ENCODE peak calls at places on chromosomes 1 and 21, in ten cellular contexts. O is activated CD4-positive, alpha-beta T cell treated with anti-CD3 and anti-CD28 coated beads for 36 hours; T is activated CD8-positive, alpha-beta T cell treated with anti-CD3 and anti-CD28 coated beads for 36 hours; D is stimulated activated naive CD8-positive, alpha-beta T cell treated with anti-CD3 and anti-CD28 coated beads, Interleukin-15, Interleukin-2, amounts not matched to agents 100 U/mL and 50 U/mL, for 24 hours; G is left cardiac atrium; B is stimulated activated memory B cell treated with anti-CD40 and anti-IgM and Interleukin-4, amounts not matched to agents 10 μg/mL and 1 μg/mL and 100 μg/mL, for 72 hours; F is HCT116; Z is A549; C is left ventricle myocardium superior; Y is left lung. W is an unnamed sample.

GRCh38 chr1:154951901-154952657 is 3.8 kb downstream of the PBXIP1 start:
- ATAC-seq in O (peak), T (peak), D (peak), G (no peak), B (peak), F (no peak), Z (no peak), C (no peak), Y (no peak), W (no peak)

GRCh38 chr1:169112241-169112640 is 5.8 kb downstream of the ATP1B1 start:
- ATAC-seq in O (no peak), T (no peak), D (no peak), G (no peak), B (no peak), F (no peak), Z (no peak), C (peak), Y (no peak), W (no peak)

GRCh38 chr1:199396456-199396855 is 631.1 kb upstream of the NR5A2 start:
- ATAC-seq in O (no peak), T (no peak), D (no peak), G (no peak), B (no peak), F (no peak), Z (no peak), C (no peak), Y (no peak), W (no peak)

GRCh38 chr1:180805316-180805715 is 107.4 kb upstream of the KIAA1614 start:
- ATAC-seq in O (no peak), T (no peak), D (no peak), G (no peak), B (no peak), F (no peak), Z (no peak), C (no peak), Y (no peak), W (no peak)

GRCh38 chr1:64841330-64842065 is 96.6 kb downstream of the RAVER2 start:
- ATAC-seq in O (no peak), T (no peak), D (no peak), G (no peak), B (no peak), F (no peak), Z (no peak), C (no peak), Y (no peak), W (no peak)

GRCh38 chr1:161840363-161840762 is 74.2 kb downstream of the ATF6 start:
- ATAC-seq in O (no peak), T (no peak), D (no peak), G (no peak), B (no peak), F (no peak), Z (no peak), C (no peak), Y (no peak), W (no peak)

GRCh38 chr1:201562659-201563405 is 23.9 kb downstream of the NAV1 start:
- ATAC-seq in O (no peak), T (no peak), D (no peak), G (peak), B (no peak), F (no peak), Z (peak), C (peak), Y (peak), W (no peak)

GRCh38 chr1:199083680-199084079 is 444.8 kb downstream of the PTPRC start:
- ATAC-seq in O (no peak), T (no peak), D (no peak), G (no peak), B (no peak), F (no peak), Z (no peak), C (no peak), Y (peak), W (no peak)

GRCh38 chr1:159090566-159091546 is 14.3 kb upstream of the AIM2 start:
- ATAC-seq in O (peak), T (peak), D (peak), G (no peak), B (no peak), F (no peak), Z (no peak), C (no peak), Y (no peak), W (peak)

GRCh38 chr21:35477622-35478021 is 428.5 kb upstream of the RUNX1 start:
- ATAC-seq in O (no peak), T (no peak), D (no peak), G (no peak), B (no peak), F (no peak), Z (no peak), C (no peak), Y (no peak), W (no peak)

GRCh38 chr1:117620440-117620839 is 14.6 kb downstream of the TENT5C start:
- ATAC-seq in O (no peak), T (no peak), D (no peak), G (no peak), B (no peak), F (no peak), Z (no peak), C (no peak), Y (no peak), W (no peak)

GRCh38 chr1:47664356-47664755 is 226.5 kb downstream of the FOXD2 start:
- ATAC-seq in O (no peak), T (no peak), D (no peak), G (no peak), B (no peak), F (no peak), Z (no peak), C (no peak), Y (no peak), W (no peak)

W was measured in esophagus mucosa.